ENCODE peak calls at places on chromosomes 4 and X, in nine cellular contexts. S is gastrocnemius medialis, Z is GM06990, W is AG09309, N is endothelial cell, E is pancreas, H is tibial nerve, T is stomach, O is cardiac muscle cell. G is an unnamed sample.

GRCh38 chrX:38856670-38857069 is 55.4 kb downstream of the MID1IP1 start:
- DNase-seq in S (no peak), Z (no peak), W (no peak), N (no peak), E (no peak), H (no peak), T (no peak), O (no peak), G (no peak)

GRCh38 chrX:140439455-140439854 is 65.4 kb downstream of the SOX3 start:
- DNase-seq in S (no peak), Z (no peak), W (no peak), N (peak; percentile 58), E (peak; percentile 26), H (no peak), T (peak; percentile 48), O (peak; percentile 28), G (no peak)

GRCh38 chr4:87498446-87498900 is 30.7 kb downstream of the SPARCL1 start:
- DNase-seq in S (no peak), Z (no peak), W (peak; percentile 28), N (no peak), E (no peak), H (no peak), T (no peak), O (no peak), G (no peak)

GRCh38 chr4:78441786-78442185 is 109.8 kb upstream of the ANXA3 start:
- DNase-seq in S (no peak), Z (no peak), W (no peak), N (no peak), E (no peak), H (no peak), T (no peak), O (no peak), G (no peak)

GRCh38 chr4:120664851-120665250 is 257.7 kb downstream of the PRDM5 start:
- DNase-seq in S (no peak), Z (no peak), W (no peak), N (no peak), E (no peak), H (no peak), T (no peak), O (no peak), G (no peak)

GRCh38 chrX:55758033-55758432 is 40.5 kb downstream of the RRAGB start:
- DNase-seq in S (no peak), Z (no peak), W (no peak), N (no peak), E (no peak), H (no peak), T (no peak), O (no peak), G (no peak)

GRCh38 chr4:6467600-6467999 is 4.8 kb downstream of the PPP2R2C start:
- DNase-seq in S (no peak), Z (no peak), W (no peak), N (no peak), E (no peak), H (no peak), T (no peak), O (no peak), G (no peak)

GRCh38 chr4:95572304-95572991 is 23.7 kb upstream of the UNC5C start:
- DNase-seq in S (no peak), Z (no peak), W (no peak), N (peak; percentile 70), E (peak; percentile 42), H (peak; percentile 52), T (peak; percentile 74), O (peak; percentile 73), G (no peak)

GRCh38 chrX:153883163-153883843 is 2.7 kb downstream of the L1CAM start:
- DNase-seq in S (no peak), Z (no peak), W (no peak), N (no peak), E (no peak), H (no peak), T (no peak), O (no peak), G (no peak)

GRCh38 chr4:154709550-154709949 is 34.2 kb upstream of the LRAT start:
- DNase-seq in S (no peak), Z (no peak), W (no peak), N (no peak), E (no peak), H (no peak), T (no peak), O (no peak), G (no peak)

GRCh38 chr4:61532324-61532723 is 332.2 kb downstream of the ADGRL3 start:
- DNase-seq in S (no peak), Z (no peak), W (no peak), N (no peak), E (no peak), H (no peak), T (no peak), O (peak; percentile 66), G (no peak)

GRCh38 chrX:7318661-7319060 is 170.7 kb upstream of the PUDP start:
- DNase-seq in S (no peak), Z (no peak), W (no peak), N (no peak), E (no peak), H (no peak), T (no peak), O (no peak), G (no peak)

GRCh38 chr4:25563071-25563564 is 92.5 kb upstream of the SLC34A2 start:
- DNase-seq in S (peak; percentile 29), Z (no peak), W (no peak), N (no peak), E (no peak), H (no peak), T (no peak), O (no peak), G (no peak)

DNA sequence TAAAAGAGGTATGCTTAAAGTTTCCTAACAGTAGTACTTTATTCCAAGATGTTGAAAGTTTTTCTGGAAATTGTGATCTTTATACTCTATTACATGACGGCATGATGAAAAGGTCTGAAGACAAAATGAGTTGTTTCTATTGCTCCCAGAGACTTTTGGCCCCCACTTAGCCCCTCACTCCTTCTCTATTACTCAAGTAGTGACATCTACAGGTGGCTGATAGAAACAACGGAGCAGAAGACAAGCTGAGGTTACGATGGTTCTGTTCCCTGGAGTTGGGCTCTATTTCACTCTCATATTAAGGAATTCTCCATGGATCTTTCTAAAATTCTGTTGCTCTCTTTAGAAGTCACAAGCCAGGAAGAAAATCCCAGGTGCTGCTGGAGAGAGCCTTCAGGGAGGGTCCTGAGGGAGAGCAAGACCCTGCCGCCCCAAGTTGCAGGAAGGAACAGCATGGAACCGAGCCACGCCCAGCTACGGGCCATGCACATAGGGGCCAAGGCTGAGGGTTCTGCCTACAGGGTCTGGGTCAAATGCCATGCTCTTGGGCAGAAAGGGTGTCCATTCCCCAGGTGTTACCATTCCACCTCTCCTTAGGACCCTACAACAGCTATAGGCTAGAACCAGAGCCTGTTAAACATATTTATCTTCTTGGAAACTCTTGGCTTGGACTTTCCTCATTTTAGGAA is 22.7 kb downstream of the RPL9 start:
- DNase-seq in S (no peak), Z (no peak), W (no peak), N (no peak), E (no peak), H (no peak), T (no peak), O (no peak), G (no peak)
- TF ChIP-seq CTCF in S (no peak), Z (peak; percentile 37), W (peak; percentile 10), N (no peak), E (no peak), H (no peak), T (no peak), O (no peak), G (peak; percentile 40)

GRCh38 chrX:11429543-11430085 is 136.4 kb downstream of the AMELX start:
- DNase-seq in S (no peak), Z (no peak), W (no peak), N (no peak), E (no peak), H (no peak), T (no peak), O (no peak), G (no peak)

GRCh38 chrX:11424903-11425674 is 131.9 kb downstream of the AMELX start:
- DNase-seq in S (no peak), Z (no peak), W (no peak), N (no peak), E (no peak), H (no peak), T (no peak), O (no peak), G (no peak)

GRCh38 chrX:11430266-11430665 is 137.1 kb downstream of the AMELX start:
- DNase-seq in S (no peak), Z (no peak), W (no peak), N (no peak), E (no peak), H (no peak), T (no peak), O (no peak), G (no peak)

GRCh38 chrX:11426712-11427081 is 133.5 kb downstream of the AMELX start:
- DNase-seq in S (no peak), Z (no peak), W (no peak), N (no peak), E (no peak), H (no peak), T (no peak), O (no peak), G (no peak)

GRCh38 chrX:11427082-11428033 is 134.1 kb downstream of the AMELX start:
- DNase-seq in S (peak; percentile 14), Z (peak; percentile 42), W (no peak), N (peak; percentile 37), E (peak; percentile 49), H (peak; percentile 29), T (peak; percentile 43), O (peak; percentile 6), G (no peak)
- TF ChIP-seq CTCF in S (peak; percentile 10), Z (peak; percentile 43), W (peak; percentile 54), N (no peak), E (no peak), H (no peak), T (no peak), O (peak; percentile 50), G (no peak)

GRCh38 chrX:150018931-150019331 is 80.6 kb upstream of the EOLA2 start:
- DNase-seq in S (no peak), Z (no peak), W (peak; percentile 27), N (no peak), E (no peak), H (no peak), T (no peak), O (no peak), G (no peak)
- TF ChIP-seq CTCF in S (no peak), Z (no peak), W (no peak), N (no peak), E (no peak), H (no peak), T (no peak), O (no peak), G (no peak)

DNA sequence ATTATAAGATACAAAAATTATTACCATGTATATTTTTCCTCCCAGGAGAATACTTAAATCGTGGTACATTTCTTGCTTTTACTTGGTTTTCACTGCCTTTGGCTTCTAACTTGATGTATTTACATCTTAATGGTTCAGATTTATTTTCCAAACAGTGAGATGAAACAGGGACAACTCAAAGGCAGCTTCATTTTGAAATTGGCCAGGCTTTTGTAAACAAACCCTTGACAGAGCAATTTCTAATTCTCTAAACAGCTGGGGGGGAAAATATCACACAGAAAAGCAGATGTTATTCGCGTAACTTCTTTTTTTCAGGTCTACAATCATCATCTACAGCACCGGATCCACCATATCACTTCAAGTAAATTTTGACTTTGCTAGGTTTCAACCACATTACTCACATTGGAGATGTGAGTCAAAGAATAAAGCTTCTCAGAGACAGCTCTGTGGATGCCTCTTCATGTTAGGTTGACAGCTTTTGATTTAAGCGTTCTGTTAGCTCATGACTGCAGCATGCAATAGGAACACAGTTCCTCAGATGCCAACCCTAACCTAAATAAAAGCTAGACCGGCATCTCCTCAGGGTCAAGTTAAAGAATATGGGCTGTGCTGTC is 26.6 kb downstream of the AMELX start:
- DNase-seq in S (no peak), Z (no peak), W (no peak), N (no peak), E (no peak), H (no peak), T (no peak), O (no peak), G (no peak)
- TF ChIP-seq CTCF in S (no peak), Z (no peak), W (no peak), N (no peak), E (no peak), H (no peak), T (no peak), O (no peak), G (no peak)